ENCODE peak calls at places on chromosomes 3 and 15, in six cellular contexts. One of them, this sample, is unnamed.
A peak's percentile ranks its signal among the peaks of the same experiment; 100 is the strongest.

GRCh38 chr3:16174389-16174788 is at the start of gene GALNT15:
- DNase-seq in CD8-positive, alpha-beta T cell: no peak
- DNase-seq in pancreas: peak; percentile 36
- DNase-seq in BE2C: peak; percentile 54
- DNase-seq in cardiac muscle cell: peak; percentile 97
- DNase-seq in SJSA1: peak; percentile 81
- DNase-seq in this sample: no peak

GRCh38 chr3:3633761-3634160 is 165.5 kb upstream of the LRRN1 start:
- DNase-seq in CD8-positive, alpha-beta T cell: no peak
- DNase-seq in SJSA1: no peak
- DNase-seq in BE2C: no peak
- DNase-seq in pancreas: no peak
- DNase-seq in cardiac muscle cell: no peak
- DNase-seq in this sample: no peak

GRCh38 chr3:195154111-195154791 is 116.7 kb downstream of the XXYLT1 start:
- DNase-seq in cardiac muscle cell: peak; percentile 64
- DNase-seq in CD8-positive, alpha-beta T cell: no peak
- DNase-seq in BE2C: no peak
- DNase-seq in SJSA1: no peak
- DNase-seq in pancreas: no peak
- DNase-seq in this sample: no peak

GRCh38 chr3:50375200-50375931 is 16.0 kb upstream of the TMEM115 start:
- DNase-seq in CD8-positive, alpha-beta T cell: no peak
- DNase-seq in pancreas: no peak
- DNase-seq in cardiac muscle cell: no peak
- DNase-seq in BE2C: no peak
- DNase-seq in SJSA1: no peak
- DNase-seq in this sample: no peak

GRCh38 chr3:62755285-62755684 is 119.9 kb downstream of the CADPS start:
- DNase-seq in cardiac muscle cell: no peak
- DNase-seq in BE2C: peak; percentile 63
- DNase-seq in CD8-positive, alpha-beta T cell: no peak
- DNase-seq in SJSA1: no peak
- DNase-seq in pancreas: no peak
- DNase-seq in this sample: no peak

GRCh38 chr3:117846238-117846637 is 1136.7 kb downstream of the TUSC7 start:
- DNase-seq in BE2C: no peak
- DNase-seq in cardiac muscle cell: no peak
- DNase-seq in pancreas: no peak
- DNase-seq in CD8-positive, alpha-beta T cell: no peak
- DNase-seq in SJSA1: no peak
- DNase-seq in this sample: no peak

GRCh38 chr3:57977755-57978715 is 30.2 kb upstream of the FLNB start:
- DNase-seq in pancreas: no peak
- DNase-seq in SJSA1: no peak
- DNase-seq in BE2C: no peak
- DNase-seq in cardiac muscle cell: no peak
- DNase-seq in CD8-positive, alpha-beta T cell: no peak
- DNase-seq in this sample: no peak

GRCh38 chr15:69637818-69638217 is 185.2 kb downstream of the RPLP1 start:
- DNase-seq in CD8-positive, alpha-beta T cell: no peak
- DNase-seq in BE2C: no peak
- DNase-seq in SJSA1: no peak
- DNase-seq in pancreas: no peak
- DNase-seq in cardiac muscle cell: no peak
- DNase-seq in this sample: no peak

GRCh38 chr3:135352213-135352612 is 557.2 kb downstream of the EPHB1 start:
- DNase-seq in pancreas: no peak
- DNase-seq in cardiac muscle cell: no peak
- DNase-seq in SJSA1: no peak
- DNase-seq in BE2C: no peak
- DNase-seq in CD8-positive, alpha-beta T cell: no peak
- DNase-seq in this sample: no peak

GRCh38 chr3:118808743-118809142 is 225.9 kb downstream of the IGSF11 start:
- DNase-seq in cardiac muscle cell: no peak
- DNase-seq in SJSA1: no peak
- DNase-seq in CD8-positive, alpha-beta T cell: no peak
- DNase-seq in BE2C: no peak
- DNase-seq in pancreas: no peak
- DNase-seq in this sample: no peak

GRCh38 chr3:188198760-188199327 is 44.9 kb downstream of the LPP start:
- DNase-seq in pancreas: no peak
- DNase-seq in cardiac muscle cell: no peak
- DNase-seq in CD8-positive, alpha-beta T cell: no peak
- DNase-seq in BE2C: peak; percentile 34
- DNase-seq in SJSA1: no peak
- DNase-seq in this sample: no peak

GRCh38 chr15:89088605-89089315 is 504 bp downstream of the ABHD2 start:
- DNase-seq in CD8-positive, alpha-beta T cell: no peak
- DNase-seq in BE2C: peak; percentile 21
- DNase-seq in pancreas: peak; percentile 76
- DNase-seq in SJSA1: no peak
- DNase-seq in cardiac muscle cell: peak; percentile 31
- DNase-seq in this sample: no peak

GRCh38 chr15:88727439-88727838 is 75.8 kb upstream of the ACAN start:
- DNase-seq in SJSA1: no peak
- DNase-seq in BE2C: no peak
- DNase-seq in CD8-positive, alpha-beta T cell: no peak
- DNase-seq in pancreas: peak; percentile 59
- DNase-seq in cardiac muscle cell: no peak
- DNase-seq in this sample: no peak

GRCh38 chr3:15065550-15066007 is 464 bp upstream of the MRPS25 start:
- DNase-seq in SJSA1: no peak
- DNase-seq in pancreas: no peak
- DNase-seq in cardiac muscle cell: no peak
- DNase-seq in CD8-positive, alpha-beta T cell: no peak
- DNase-seq in BE2C: no peak
- DNase-seq in this sample: no peak

GRCh38 chr3:15063656-15064286 is 1.3 kb downstream of the MRPS25 start:
- DNase-seq in BE2C: no peak
- DNase-seq in CD8-positive, alpha-beta T cell: no peak
- DNase-seq in cardiac muscle cell: no peak
- DNase-seq in pancreas: no peak
- DNase-seq in SJSA1: no peak
- DNase-seq in this sample: no peak

GRCh38 chr3:15064299-15064834 is 748 bp downstream of the MRPS25 start:
- DNase-seq in CD8-positive, alpha-beta T cell: no peak
- DNase-seq in SJSA1: no peak
- DNase-seq in cardiac muscle cell: peak; percentile 30
- DNase-seq in BE2C: no peak
- DNase-seq in pancreas: no peak
- DNase-seq in this sample: no peak

GRCh38 chr3:15064835-15065549 is at the start of gene MRPS25:
- DNase-seq in CD8-positive, alpha-beta T cell: peak; percentile 91
- DNase-seq in cardiac muscle cell: peak; percentile 95
- DNase-seq in BE2C: peak; percentile 84
- DNase-seq in SJSA1: peak; percentile 87
- DNase-seq in pancreas: peak; percentile 85
- DNase-seq in this sample: peak; percentile 79

GRCh38 chr3:15063238-15063637 is 1.9 kb downstream of the MRPS25 start:
- DNase-seq in BE2C: no peak
- DNase-seq in pancreas: no peak
- DNase-seq in cardiac muscle cell: no peak
- DNase-seq in SJSA1: no peak
- DNase-seq in CD8-positive, alpha-beta T cell: no peak
- DNase-seq in this sample: no peak
- H3K4me3 ChIP-seq in BE2C: peak overlapping the region; percentile 84
- H3K4me3 ChIP-seq in pancreas: no peak overlapping the region
- H3K4me3 ChIP-seq in cardiac muscle cell: no peak overlapping the region
- H3K4me3 ChIP-seq in SJSA1: no peak overlapping the region
- H3K4me3 ChIP-seq in CD8-positive, alpha-beta T cell: no peak overlapping the region
- H3K4me3 ChIP-seq in this sample: no peak overlapping the region

DNA sequence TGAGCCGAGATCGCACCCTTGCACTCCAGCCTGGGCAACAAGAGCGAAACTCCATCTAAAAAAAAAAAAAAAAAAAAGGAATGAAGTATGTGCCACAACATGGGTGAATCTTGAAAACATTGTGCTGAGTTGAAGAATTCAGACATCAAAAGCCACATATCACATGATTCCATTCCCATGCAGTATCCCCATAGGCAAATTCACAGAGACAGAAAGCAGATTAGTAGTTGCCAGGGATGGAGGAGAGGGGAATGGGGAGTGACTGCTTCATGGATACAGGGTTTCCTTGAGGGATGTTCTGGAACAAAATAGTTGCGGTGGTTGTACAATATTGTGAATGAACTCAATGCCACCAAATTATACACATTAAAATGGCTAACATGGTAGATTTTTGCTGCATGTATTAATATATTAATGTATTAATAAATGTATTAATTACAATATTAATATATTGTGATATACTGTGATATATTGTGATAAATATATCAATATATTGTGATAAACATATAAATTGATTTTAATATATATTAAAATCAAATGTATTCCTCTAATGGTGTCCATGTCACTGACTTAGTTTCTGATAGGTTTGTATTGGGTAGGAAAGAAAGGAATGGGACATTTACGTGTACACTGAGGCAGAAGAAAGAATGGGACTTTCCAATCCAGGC is 34.9 kb downstream of the SMAD3 start:
- DNase-seq in cardiac muscle cell: no peak
- DNase-seq in SJSA1: no peak
- DNase-seq in CD8-positive, alpha-beta T cell: no peak
- DNase-seq in pancreas: no peak
- DNase-seq in BE2C: no peak
- DNase-seq in this sample: no peak
- H3K4me1 ChIP-seq in cardiac muscle cell: peaks cover 41% of the 10 kb centered on the region
- H3K4me1 ChIP-seq in SJSA1: peaks cover 91% of the 10 kb centered on the region
- H3K4me1 ChIP-seq in CD8-positive, alpha-beta T cell: peaks cover 73% of the 10 kb centered on the region
- H3K4me1 ChIP-seq in pancreas: peaks cover 17% of the 10 kb centered on the region
- H3K4me1 ChIP-seq in BE2C: peaks cover 5% of the 10 kb centered on the region
- H3K4me1 ChIP-seq in this sample: peaks cover 87% of the 10 kb centered on the region

GRCh38 chr15:40282144-40282869 is 557 bp downstream of the ANKRD63 start:
- DNase-seq in SJSA1: no peak
- DNase-seq in cardiac muscle cell: peak; percentile 15
- DNase-seq in BE2C: peak; percentile 62
- DNase-seq in pancreas: peak; percentile 57
- DNase-seq in CD8-positive, alpha-beta T cell: peak; percentile 46
- DNase-seq in this sample: peak; percentile 20
- H3K4me3 ChIP-seq in SJSA1: peak overlapping the region; percentile 59
- H3K4me3 ChIP-seq in cardiac muscle cell: peak overlapping the region; percentile 34
- H3K4me3 ChIP-seq in BE2C: peak overlapping the region; percentile 58
- H3K4me3 ChIP-seq in pancreas: peak overlapping the region; percentile 52
- H3K4me3 ChIP-seq in CD8-positive, alpha-beta T cell: peak overlapping the region; percentile 69
- H3K4me3 ChIP-seq in this sample: peak overlapping the region; percentile 62

DNA sequence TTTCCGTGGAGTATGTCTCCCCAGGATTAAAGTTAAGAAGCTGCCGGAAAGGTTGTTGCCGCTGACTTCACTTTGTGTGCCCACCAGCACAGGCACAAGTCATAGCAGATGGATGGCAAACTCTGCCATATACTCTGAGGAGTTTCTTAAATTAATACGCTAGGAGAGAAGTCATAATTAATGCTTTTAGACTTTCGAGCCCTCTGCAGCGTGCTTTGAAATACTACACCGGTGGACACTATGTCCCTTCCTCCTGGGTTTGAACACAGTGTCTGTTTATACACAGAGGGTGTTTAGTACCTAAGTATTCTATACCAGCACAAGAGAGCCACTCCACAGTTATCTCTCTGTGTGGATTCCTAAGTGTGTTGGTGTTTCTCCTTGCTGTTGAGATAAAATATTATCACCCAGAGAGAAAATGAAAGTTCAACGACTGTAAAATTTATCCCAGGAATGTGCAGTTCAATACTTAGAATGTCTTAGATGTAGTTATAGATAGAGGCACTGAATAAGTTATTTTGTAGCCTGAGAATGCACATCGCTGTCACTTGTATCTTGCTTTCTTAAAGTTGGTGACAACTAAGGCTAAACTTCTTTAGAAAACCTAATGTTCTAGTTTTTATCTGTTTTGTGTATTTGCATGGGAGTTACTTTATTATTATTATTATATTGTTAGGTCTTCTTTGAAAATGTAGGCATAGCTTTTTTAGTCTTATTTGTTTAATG is 1.6 kb downstream of the MBNL1 start:
- DNase-seq in cardiac muscle cell: peak; percentile 38
- DNase-seq in CD8-positive, alpha-beta T cell: no peak
- DNase-seq in BE2C: no peak
- DNase-seq in SJSA1: no peak
- DNase-seq in pancreas: no peak
- DNase-seq in this sample: no peak
- H3K4me1 ChIP-seq in cardiac muscle cell: peaks cover 14% of the 10 kb centered on the region
- H3K4me1 ChIP-seq in CD8-positive, alpha-beta T cell: peaks cover 52% of the 10 kb centered on the region
- H3K4me1 ChIP-seq in BE2C: peaks cover 5% of the 10 kb centered on the region
- H3K4me1 ChIP-seq in SJSA1: peaks cover 64% of the 10 kb centered on the region
- H3K4me1 ChIP-seq in pancreas: peaks cover 51% of the 10 kb centered on the region
- H3K4me1 ChIP-seq in this sample: peaks cover 26% of the 10 kb centered on the region

GRCh38 chr3:53250881-53251605 is 4.8 kb downstream of the TKT start:
- DNase-seq in cardiac muscle cell: no peak
- DNase-seq in CD8-positive, alpha-beta T cell: no peak
- DNase-seq in SJSA1: no peak
- DNase-seq in BE2C: no peak
- DNase-seq in pancreas: no peak
- DNase-seq in this sample: no peak

GRCh38 chr3:53252105-53252946 is 3.5 kb downstream of the TKT start:
- DNase-seq in pancreas: no peak
- DNase-seq in BE2C: no peak
- DNase-seq in cardiac muscle cell: peak; percentile 50
- DNase-seq in CD8-positive, alpha-beta T cell: no peak
- DNase-seq in SJSA1: no peak
- DNase-seq in this sample: no peak

GRCh38 chr3:53253707-53254106 is 2.1 kb downstream of the TKT start:
- DNase-seq in cardiac muscle cell: no peak
- DNase-seq in BE2C: no peak
- DNase-seq in pancreas: no peak
- DNase-seq in CD8-positive, alpha-beta T cell: no peak
- DNase-seq in SJSA1: no peak
- DNase-seq in this sample: no peak

GRCh38 chr3:53247619-53248018 is 8.2 kb downstream of the TKT start:
- DNase-seq in BE2C: no peak
- DNase-seq in pancreas: no peak
- DNase-seq in SJSA1: no peak
- DNase-seq in cardiac muscle cell: no peak
- DNase-seq in CD8-positive, alpha-beta T cell: no peak
- DNase-seq in this sample: no peak

DNA sequence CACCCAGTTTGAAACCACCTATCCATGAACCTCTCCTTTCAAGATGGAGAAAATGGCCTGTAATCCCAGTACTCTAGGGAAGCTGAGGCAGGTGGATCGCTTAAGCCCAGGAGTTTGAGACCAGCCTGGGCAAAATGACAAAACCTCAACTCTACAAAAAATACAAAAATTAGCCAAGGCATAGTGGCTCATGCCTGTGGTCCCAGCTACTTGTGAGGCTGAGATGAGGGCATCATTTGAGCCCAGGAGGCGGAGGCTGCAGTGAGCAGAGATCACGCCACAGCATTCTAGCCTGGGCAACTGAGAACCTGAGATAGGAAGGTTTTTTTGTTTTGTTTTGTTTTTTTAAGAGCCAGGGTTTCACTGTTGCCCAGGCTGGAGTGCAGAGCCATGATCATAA is 5.4 kb downstream of the TKT start:
- DNase-seq in cardiac muscle cell: no peak
- DNase-seq in BE2C: no peak
- DNase-seq in SJSA1: no peak
- DNase-seq in pancreas: no peak
- DNase-seq in CD8-positive, alpha-beta T cell: no peak
- DNase-seq in this sample: no peak
- H3K4me3 ChIP-seq in cardiac muscle cell: no peak overlapping the region
- H3K4me3 ChIP-seq in BE2C: no peak overlapping the region
- H3K4me3 ChIP-seq in SJSA1: no peak overlapping the region
- H3K4me3 ChIP-seq in pancreas: no peak overlapping the region
- H3K4me3 ChIP-seq in CD8-positive, alpha-beta T cell: no peak overlapping the region
- H3K4me3 ChIP-seq in this sample: no peak overlapping the region

This sample was measured in effector memory CD4-positive, alpha-beta T cell.